ENCODE peak calls at places on chromosomes 3 and 15, in four cellular contexts. C is SK-N-SH, X is HCT116, V is K562. O is an unnamed sample.

GRCh38 chr3:71206821-71207220 is 376.7 kb downstream of the FOXP1 start:
- DNase-seq in X (no peak), C (no peak), V (no peak), O (no peak)

GRCh38 chr3:187066228-187066995 is 72.9 kb downstream of the RPL39L start:
- DNase-seq in C (peak), V (peak), X (peak), O (peak)

GRCh38 chr3:180280601-180281000 is 243.9 kb upstream of the PEX5L start:
- DNase-seq in C (no peak), V (no peak), X (no peak), O (no peak)

GRCh38 chr3:31953091-31953490 is 28.0 kb downstream of the OSBPL10 start:
- DNase-seq in X (no peak), C (no peak), V (no peak), O (no peak)

GRCh38 chr3:194009019-194009418 is 126.9 kb upstream of the HES1 start:
- DNase-seq in V (no peak), X (no peak), C (no peak), O (no peak)

GRCh38 chr3:46565607-46566039 is 479 bp downstream of the LRRC2 start:
- DNase-seq in C (peak), V (peak), X (no peak), O (no peak)

GRCh38 chr3:172040078-172040975 is 949 bp downstream of the FNDC3B start:
- DNase-seq in V (peak), C (peak), X (peak), O (peak)

GRCh38 chr3:156825795-156826143 is 384 bp upstream of the LEKR1 start:
- DNase-seq in V (no peak), C (no peak), X (no peak), O (no peak)

GRCh38 chr3:175192536-175192935 is 333.4 kb downstream of the NAALADL2 start:
- DNase-seq in C (no peak), X (peak), V (no peak), O (no peak)

GRCh38 chr3:29618395-29619291 is 337.8 kb downstream of the RBMS3 start:
- DNase-seq in V (no peak), C (no peak), X (no peak), O (no peak)

GRCh38 chr15:87722941-87723691 is 533.4 kb downstream of the NTRK3 start:
- DNase-seq in X (no peak), C (peak), V (no peak), O (no peak)

GRCh38 chr3:168071535-168071934 is 24.2 kb downstream of the GOLIM4 start:
- DNase-seq in V (no peak), X (peak), C (no peak), O (no peak)

GRCh38 chr15:98428253-98428989 is 219.9 kb upstream of the IGF1R start:
- DNase-seq in V (peak), X (peak), C (peak), O (peak)

GRCh38 chr3:72004749-72005292 is 219.9 kb upstream of the PROK2 start:
- DNase-seq in C (no peak), X (no peak), V (peak), O (no peak)

GRCh38 chr15:95557226-95558046 is 773.1 kb upstream of the NR2F2 start:
- DNase-seq in C (no peak), V (peak), X (peak), O (peak)

GRCh38 chr15:69762373-69763148 is 309.9 kb downstream of the RPLP1 start:
- DNase-seq in X (peak), C (peak), V (peak), O (peak)

GRCh38 chr3:63492464-63492863 is 160.0 kb upstream of the SNTN start:
- DNase-seq in X (no peak), C (no peak), V (no peak), O (no peak)

GRCh38 chr15:59801649-59802048 is 112.5 kb upstream of the BNIP2 start:
- DNase-seq in V (no peak), X (no peak), C (no peak), O (no peak)

GRCh38 chr15:41417812-41418211 is 917 bp downstream of the RTF1 start:
- DNase-seq in C (no peak), V (no peak), X (no peak), O (no peak)

GRCh38 chr15:83207622-83208356 is at the start of gene HDGFL3:
- DNase-seq in X (no peak), V (peak), C (peak), O (peak)

GRCh38 chr3:196662033-196662432 is 22.5 kb downstream of the NRROS start:
- DNase-seq in V (no peak), C (no peak), X (no peak), O (no peak)

GRCh38 chr3:118981494-118982134 is 53.0 kb downstream of the IGSF11 start:
- DNase-seq in X (no peak), C (no peak), V (no peak), O (no peak)

GRCh38 chr15:41263891-41264351 is 32.9 kb downstream of the CHP1 start:
- DNase-seq in X (no peak), C (no peak), V (no peak), O (no peak)

GRCh38 chr15:31086344-31086743 is 15.2 kb downstream of the TRPM1 start:
- DNase-seq in X (no peak), V (no peak), C (no peak), O (no peak)

GRCh38 chr3:134066539-134067310 is 37.0 kb upstream of the SLCO2A1 start:
- DNase-seq in C (no peak), X (no peak), V (no peak), O (no peak)

GRCh38 chr15:74502301-74502700 is 38.7 kb upstream of the ARID3B start:
- DNase-seq in V (no peak), X (no peak), C (no peak), O (no peak)

GRCh38 chr15:74500401-74500800 is 39.4 kb upstream of the UBL7 start:
- DNase-seq in X (no peak), C (no peak), V (no peak), O (no peak)

GRCh38 chr15:74506515-74506840 is 34.5 kb upstream of the ARID3B start:
- DNase-seq in C (no peak), X (no peak), V (no peak), O (no peak)

GRCh38 chr15:74504418-74504817 is 36.6 kb upstream of the ARID3B start:
- DNase-seq in V (no peak), C (no peak), X (no peak), O (no peak)

GRCh38 chr15:74505837-74506514 is 35.0 kb upstream of the ARID3B start:
- DNase-seq in V (no peak), C (no peak), X (no peak), O (no peak)
- TF ChIP-seq JUND in V (no peak), C (no peak), X (no peak), O (no peak)

DNA sequence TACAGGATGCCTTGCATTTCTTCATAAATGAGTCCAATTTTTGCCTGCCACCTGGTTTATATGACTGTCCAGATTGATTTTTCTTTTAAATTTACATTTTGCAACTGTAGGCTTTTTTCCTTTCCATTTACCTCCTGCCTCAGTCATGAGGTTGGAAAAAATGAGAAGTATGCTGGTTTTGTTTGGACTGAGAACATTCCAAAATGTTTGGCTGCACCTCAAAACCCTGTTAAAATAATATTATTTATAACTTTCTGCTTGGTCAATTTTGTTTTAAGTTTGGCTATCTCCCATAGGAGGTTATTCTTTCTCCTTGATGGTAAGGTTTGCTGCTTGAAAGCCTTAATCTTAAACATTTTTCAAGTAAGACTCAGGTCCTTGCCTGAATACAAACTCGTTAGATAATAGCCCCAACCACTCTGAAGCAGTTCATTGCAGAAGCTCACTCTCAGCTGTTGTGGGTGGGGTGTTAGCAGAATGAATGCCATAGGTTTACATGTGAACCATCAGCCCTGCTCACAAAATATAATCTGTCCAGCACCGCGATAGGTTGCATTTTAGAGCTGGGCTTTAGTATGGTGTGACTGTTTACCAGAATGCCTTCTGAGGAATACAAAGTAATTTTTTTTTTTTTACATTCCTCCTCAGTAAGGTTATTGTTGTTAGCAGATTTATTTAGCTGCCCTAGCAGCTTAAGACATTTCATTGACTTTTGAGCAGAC is 630.9 kb upstream of the KCNMB2 start:
- DNase-seq in C (no peak), V (no peak), X (no peak), O (peak)
- TF ChIP-seq JUND in C (peak), V (no peak), X (no peak), O (no peak)

DNA sequence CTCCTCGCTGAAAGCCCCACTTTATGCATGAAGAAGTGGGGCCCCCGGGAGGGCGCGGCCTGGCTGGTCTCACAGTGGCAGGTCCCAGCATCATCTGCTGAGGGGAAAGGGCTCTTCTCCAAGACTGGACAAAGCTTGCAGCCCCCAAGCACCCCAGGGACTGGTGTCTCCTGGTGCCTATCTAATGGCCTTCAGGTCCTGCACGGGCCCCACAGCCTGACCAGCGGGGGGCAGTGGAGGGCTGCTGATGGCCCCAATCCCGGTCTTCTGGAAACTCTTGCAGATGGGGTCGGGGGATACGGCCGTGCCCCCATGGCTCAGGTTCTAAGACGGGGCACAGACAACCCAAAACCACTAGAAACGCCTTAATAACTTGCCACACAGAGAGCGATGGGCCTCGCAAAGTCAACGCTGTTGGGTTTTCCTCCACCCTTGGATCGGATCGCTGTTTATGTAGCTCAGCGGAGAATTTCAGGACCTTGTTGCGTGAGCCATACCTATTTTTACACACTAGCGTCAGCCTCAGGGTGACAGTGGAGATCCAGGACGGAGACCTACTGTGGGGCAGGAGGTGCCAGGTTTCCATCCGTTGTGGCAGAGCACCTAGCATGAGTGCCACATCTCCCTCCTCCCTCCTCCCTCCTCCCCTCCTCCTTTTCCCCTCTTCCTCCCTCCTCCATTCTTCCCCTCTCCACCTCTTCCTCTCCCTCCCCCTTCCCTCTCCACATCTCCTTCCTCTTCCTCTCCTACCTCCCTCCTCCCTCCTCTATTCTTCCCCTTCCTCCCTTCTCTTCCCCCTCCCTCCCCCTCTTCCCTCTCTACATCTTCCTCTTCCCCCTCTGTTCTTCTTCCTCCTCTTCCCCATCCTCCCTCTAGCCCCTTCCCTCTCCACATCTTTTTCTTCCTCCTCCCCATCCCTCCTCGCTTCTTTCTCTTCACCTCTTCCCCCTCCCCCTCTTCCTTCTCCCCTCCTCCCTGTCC is 79.3 kb upstream of the ALDH1L1 start:
- DNase-seq in V (peak), X (no peak), C (peak), O (peak)
- TF ChIP-seq JUND in V (no peak), X (no peak), C (no peak), O (no peak)

DNA sequence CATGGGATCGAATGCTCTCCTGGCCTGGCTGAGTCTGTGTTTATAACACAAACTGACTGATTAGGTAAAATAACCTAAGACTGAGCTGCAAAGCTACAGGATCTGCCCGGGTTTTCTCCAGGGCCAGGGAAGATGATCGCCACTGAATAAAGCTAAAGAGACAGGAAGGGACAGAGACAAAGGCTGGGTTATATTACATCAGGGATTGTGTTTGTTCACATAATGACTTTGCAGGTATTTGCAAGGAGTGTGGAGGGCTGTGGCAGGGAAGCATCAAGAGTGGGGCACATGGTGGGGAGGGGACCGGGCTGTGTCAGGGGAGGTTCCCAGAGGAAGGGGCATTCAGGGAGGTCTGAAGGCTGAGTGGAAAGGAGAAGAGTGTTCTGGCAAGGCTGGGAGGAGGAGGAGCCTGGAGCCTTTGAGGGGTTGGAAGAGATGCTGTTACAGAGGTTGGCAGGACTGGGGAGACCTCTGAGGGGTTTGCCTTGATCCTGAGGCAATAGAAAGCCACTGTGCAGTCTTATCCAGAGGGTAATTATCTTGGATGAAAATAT is 49.3 kb downstream of the EXOG start:
- DNase-seq in X (no peak), V (no peak), C (no peak), O (no peak)
- TF ChIP-seq JUND in X (no peak), V (no peak), C (no peak), O (no peak)

DNA sequence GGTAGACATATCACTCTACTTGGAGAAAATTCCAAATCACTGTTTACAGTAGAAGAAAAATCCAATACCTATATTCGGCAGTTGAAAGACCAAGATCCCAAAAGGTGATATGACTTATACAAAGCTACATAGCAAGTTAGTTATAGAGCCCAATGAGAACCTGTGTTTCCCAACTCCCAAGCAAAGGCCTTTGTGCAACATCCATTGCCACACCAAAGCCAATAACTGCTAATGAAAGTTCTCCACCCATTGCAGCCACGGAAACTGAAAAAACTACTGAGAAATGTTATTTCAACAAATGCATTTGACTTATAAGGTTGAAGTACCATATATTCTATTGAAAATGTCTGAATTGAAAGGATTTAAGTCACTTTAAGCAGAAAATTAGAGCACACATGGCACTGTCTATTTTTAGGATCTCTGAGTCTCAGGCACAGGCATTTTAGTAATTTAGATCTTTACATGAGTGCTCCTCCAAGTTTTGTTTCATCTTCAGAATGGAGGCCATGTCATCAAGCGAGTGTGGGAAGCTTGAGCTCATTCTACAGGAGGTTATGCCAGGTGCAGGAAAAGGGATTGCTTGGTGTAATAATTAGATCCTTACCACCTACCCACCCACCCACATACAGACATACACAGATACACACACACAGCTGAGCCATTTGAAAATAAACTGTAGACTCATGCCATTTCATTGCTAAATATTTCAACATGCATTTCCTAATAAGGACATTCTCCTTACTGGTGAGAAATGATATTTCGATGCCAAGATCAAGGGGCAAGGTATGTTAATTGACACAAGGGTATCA is 19.7 kb upstream of the ANO10 start:
- DNase-seq in V (no peak), X (no peak), C (no peak), O (no peak)
- TF ChIP-seq JUND in V (no peak), X (no peak), C (no peak), O (no peak)

GRCh38 chr3:183506674-183507290 is 48.7 kb downstream of the KLHL6 start:
- DNase-seq in X (no peak), V (no peak), C (no peak), O (no peak)

GRCh38 chr3:183507551-183507950 is 48.0 kb downstream of the KLHL6 start:
- DNase-seq in V (no peak), C (no peak), X (no peak), O (no peak)

GRCh38 chr3:183504597-183504996 is 50.9 kb downstream of the KLHL6 start:
- DNase-seq in X (no peak), C (no peak), V (no peak), O (no peak)

GRCh38 chr3:183513046-183513706 is 42.3 kb downstream of the KLHL6 start:
- DNase-seq in X (no peak), V (no peak), C (no peak), O (no peak)

DNA sequence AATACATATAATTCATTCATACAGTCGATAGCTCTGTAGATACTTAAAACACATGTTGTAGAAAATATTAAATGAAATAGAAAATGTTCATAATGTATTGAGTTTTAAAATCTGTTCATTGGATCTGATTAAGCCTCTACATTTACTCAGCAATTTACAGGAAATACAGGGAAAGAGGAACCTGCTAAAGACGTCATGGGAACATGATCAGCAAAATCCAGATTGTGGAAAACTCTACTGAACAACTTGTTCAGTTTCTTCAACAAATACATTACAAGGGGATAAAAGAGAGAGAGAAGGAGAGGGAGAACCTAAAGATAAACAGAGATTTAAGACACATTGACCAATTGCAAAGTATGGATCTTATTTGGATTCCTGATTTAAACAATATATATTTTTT is 46.7 kb downstream of the KLHL6 start:
- DNase-seq in C (no peak), V (no peak), X (no peak), O (no peak)
- TF ChIP-seq JUND in C (no peak), V (no peak), X (no peak), O (no peak)

DNA sequence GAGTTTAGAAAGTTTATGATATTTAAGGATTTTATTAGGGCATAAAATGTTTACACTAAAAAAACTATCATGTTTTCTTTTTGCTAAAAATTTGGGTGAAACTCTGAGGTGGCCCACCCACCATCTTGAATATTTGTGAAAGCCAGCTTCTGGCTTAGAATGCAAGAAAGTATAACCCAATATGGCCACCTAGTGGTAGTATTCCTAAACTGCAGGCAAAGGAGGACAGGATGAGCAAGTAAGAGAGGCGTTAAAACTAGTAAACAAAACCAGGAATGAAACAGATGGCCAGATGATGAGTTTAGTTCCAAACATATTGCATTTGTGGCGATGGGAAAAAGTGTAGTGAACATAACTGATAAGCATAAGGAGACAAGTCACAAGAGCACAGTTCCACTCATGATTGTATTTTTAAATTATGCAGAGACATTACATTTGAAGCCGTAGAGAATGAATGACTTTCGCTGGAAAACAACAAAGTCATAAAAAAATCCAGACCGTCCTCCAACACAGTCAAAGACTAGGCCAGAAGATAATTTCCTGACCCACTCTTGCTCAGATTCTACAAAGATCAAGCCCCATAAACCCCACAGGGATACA is 103.3 kb upstream of the PRTG start:
- DNase-seq in X (peak), V (peak), C (peak), O (peak)
- TF ChIP-seq JUND in X (no peak), V (no peak), C (no peak), O (no peak)

GRCh38 chr3:135992072-135992471 is 26.5 kb downstream of the PPP2R3A start:
- DNase-seq in V (no peak), X (peak), C (no peak), O (no peak)
- TF ChIP-seq JUND in V (no peak), X (peak), C (peak), O (no peak)

GRCh38 chr3:15359677-15360397 is 27.5 kb upstream of the SH3BP5 start:
- DNase-seq in C (no peak), V (no peak), X (no peak), O (no peak)
- TF ChIP-seq JUND in C (no peak), V (peak), X (no peak), O (no peak)